ENCODE peak calls at places on chromosomes 7 and 10, in ten cellular contexts. J, V, Y, G, O, I, R, A, Z and C are unnamed samples.

GRCh38 chr7:152543801-152544200 is 108.0 kb upstream of the KMT2C start:
- DNase-seq in J (no peak), V (no peak), Y (no peak), G (no peak), O (no peak), I (no peak), R (no peak), A (no peak), Z (no peak), C (no peak)

GRCh38 chr7:27107391-27107900 is 5.0 kb upstream of the HOXA2 start:
- DNase-seq in J (no peak), V (no peak), Y (no peak), G (no peak), O (no peak), I (no peak), R (no peak), A (no peak), Z (no peak), C (no peak)

GRCh38 chr10:33418309-33418708 is 83.8 kb upstream of the NRP1 start:
- DNase-seq in J (no peak), V (no peak), Y (no peak), G (no peak), O (no peak), I (no peak), R (no peak), A (no peak), Z (no peak), C (no peak)

GRCh38 chr10:117441812-117442443 is 66.7 kb upstream of the PDZD8 start:
- DNase-seq in J (no peak), V (no peak), Y (no peak), G (peak; percentile 91), O (peak; percentile 59), I (no peak), R (no peak), A (peak; percentile 21), Z (no peak), C (no peak)

GRCh38 chr7:5388905-5389433 is 34.7 kb downstream of the TNRC18 start:
- DNase-seq in J (no peak), V (no peak), Y (no peak), G (no peak), O (no peak), I (no peak), R (no peak), A (no peak), Z (no peak), C (no peak)

GRCh38 chr10:126840736-126841135 is 64.5 kb upstream of the DOCK1 start:
- DNase-seq in J (no peak), V (no peak), Y (no peak), G (no peak), O (no peak), I (no peak), R (no peak), A (no peak), Z (no peak), C (no peak)

GRCh38 chr7:94183289-94183749 is 179.2 kb upstream of the BET1 start:
- DNase-seq in J (peak; percentile 98), V (no peak), Y (no peak), G (peak; percentile 99), O (no peak), I (peak; percentile 55), R (no peak), A (peak; percentile 65), Z (no peak), C (no peak)

GRCh38 chr7:80224416-80224815 is 89.8 kb downstream of the GNAI1 start:
- DNase-seq in J (no peak), V (no peak), Y (no peak), G (no peak), O (no peak), I (no peak), R (no peak), A (no peak), Z (no peak), C (no peak)

GRCh38 chr10:132523561-132524442 is 13.8 kb upstream of the INPP5A start:
- DNase-seq in J (no peak), V (no peak), Y (peak; percentile 61), G (no peak), O (no peak), I (no peak), R (peak; percentile 34), A (no peak), Z (no peak), C (no peak)

GRCh38 chr10:77236700-77237099 is 400.9 kb downstream of the KCNMA1 start:
- DNase-seq in J (no peak), V (no peak), Y (no peak), G (no peak), O (no peak), I (no peak), R (no peak), A (no peak), Z (no peak), C (no peak)

GRCh38 chr7:23713285-23714235 is 3.5 kb downstream of the STK31 start:
- DNase-seq in J (peak; percentile 33), V (no peak), Y (no peak), G (peak; percentile 42), O (no peak), I (no peak), R (no peak), A (no peak), Z (no peak), C (no peak)

GRCh38 chr7:103778929-103779328 is 210.5 kb downstream of the RELN start:
- DNase-seq in J (no peak), V (no peak), Y (no peak), G (no peak), O (no peak), I (no peak), R (no peak), A (no peak), Z (no peak), C (no peak)

GRCh38 chr10:117363027-117363426 is 12.2 kb downstream of the PDZD8 start:
- DNase-seq in J (no peak), V (no peak), Y (no peak), G (no peak), O (no peak), I (no peak), R (no peak), A (no peak), Z (no peak), C (no peak)

GRCh38 chr10:130174343-130174742 is 38.2 kb downstream of the GLRX3 start:
- DNase-seq in J (no peak), V (no peak), Y (no peak), G (no peak), O (no peak), I (no peak), R (no peak), A (no peak), Z (no peak), C (no peak)

GRCh38 chr7:103140684-103141083 is 8.2 kb downstream of the NAPEPLD start:
- DNase-seq in J (no peak), V (no peak), Y (no peak), G (no peak), O (no peak), I (no peak), R (no peak), A (no peak), Z (no peak), C (no peak)

GRCh38 chr10:74825371-74826141 is 844 bp upstream of the KAT6B start:
- DNase-seq in J (no peak), V (no peak), Y (no peak), G (no peak), O (peak; percentile 51), I (peak; percentile 63), R (no peak), A (peak; percentile 67), Z (peak; percentile 62), C (peak; percentile 40)

GRCh38 chr10:24851595-24851994 is 100.8 kb downstream of the PRTFDC1 start:
- DNase-seq in J (no peak), V (no peak), Y (no peak), G (no peak), O (no peak), I (no peak), R (no peak), A (no peak), Z (no peak), C (no peak)

GRCh38 chr7:19491821-19492452 is 216.9 kb downstream of the POLR1F start:
- DNase-seq in J (peak; percentile 15), V (peak; percentile 14), Y (no peak), G (peak; percentile 5), O (no peak), I (no peak), R (no peak), A (peak; percentile 3), Z (no peak), C (no peak)

GRCh38 chr10:80552151-80552646 is 14.5 kb downstream of the SH2D4B start:
- DNase-seq in J (no peak), V (no peak), Y (peak; percentile 68), G (no peak), O (no peak), I (peak; percentile 43), R (peak; percentile 81), A (no peak), Z (no peak), C (no peak)
- TF ChIP-seq CTCF in J (no peak), V (no peak), Y (no peak), G (no peak), O (no peak), I (no peak), R (no peak), A (no peak), Z (no peak), C (no peak)

GRCh38 chr7:91046322-91047088 is 217.7 kb upstream of the FZD1 start:
- DNase-seq in J (no peak), V (no peak), Y (no peak), G (no peak), O (no peak), I (no peak), R (no peak), A (no peak), Z (no peak), C (no peak)
- TF ChIP-seq CTCF in J (no peak), V (peak; percentile 25), Y (peak; percentile 17), G (peak; percentile 3), O (no peak), I (no peak), R (peak; percentile 28), A (peak; percentile 42), Z (peak; percentile 59), C (no peak)

GRCh38 chr10:99540673-99541531 is 8.2 kb downstream of the NKX2-3 start:
- DNase-seq in J (no peak), V (no peak), Y (peak; percentile 76), G (no peak), O (no peak), I (no peak), R (no peak), A (peak; percentile 64), Z (no peak), C (no peak)
- TF ChIP-seq CTCF in J (no peak), V (no peak), Y (no peak), G (no peak), O (no peak), I (no peak), R (no peak), A (no peak), Z (no peak), C (no peak)

DNA sequence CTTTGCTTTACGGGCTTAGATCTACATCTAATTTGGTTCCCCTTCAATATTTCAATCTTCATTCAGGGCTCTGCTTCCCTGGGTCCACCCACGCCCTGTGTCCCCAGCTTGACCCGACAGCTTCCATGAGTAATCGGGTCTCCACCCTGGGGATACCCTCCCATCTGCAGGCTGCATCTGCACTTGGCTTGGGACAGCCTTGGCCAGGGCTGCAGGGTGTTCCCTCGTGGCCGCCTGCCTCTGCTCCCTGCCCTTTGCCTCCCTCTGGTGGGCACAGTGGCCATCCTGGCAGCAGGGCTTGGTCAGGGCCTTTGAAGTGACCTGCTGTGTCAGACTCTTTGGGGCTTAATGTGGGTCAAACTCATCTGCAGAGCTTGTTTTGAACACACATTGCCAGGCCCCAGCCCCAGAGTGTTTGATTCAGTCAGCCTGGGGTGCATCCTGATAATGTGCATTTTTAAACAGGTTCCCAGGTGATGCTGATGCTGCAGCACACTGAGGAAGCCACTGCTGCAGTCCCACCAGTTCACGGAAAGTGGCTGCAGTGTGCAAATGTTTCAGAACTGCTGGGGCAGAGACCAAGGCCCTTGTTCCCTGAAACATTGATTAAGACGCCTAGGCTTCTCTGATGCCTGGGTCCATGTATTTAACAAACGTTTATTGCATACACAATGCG is 80.7 kb upstream of the SEC61G start:
- DNase-seq in J (no peak), V (no peak), Y (peak; percentile 76), G (no peak), O (no peak), I (peak; percentile 86), R (peak; percentile 85), A (peak; percentile 80), Z (peak; percentile 81), C (no peak)
- TF ChIP-seq CTCF in J (peak; percentile 79), V (peak; percentile 23), Y (no peak), G (peak; percentile 75), O (no peak), I (peak; percentile 69), R (peak; percentile 80), A (peak; percentile 83), Z (peak; percentile 51), C (no peak)